ENCODE peak calls at places on chromosome 14, in ten cellular contexts. One of them, this sample, is unnamed. For H3K4me1, the result is how much of the 10 kb centered on the place peaks cover.

GRCh38 chr14:21084988-21085853 is 13.2 kb downstream of the ZNF219 start:
- DNase-seq in CD8-positive, alpha-beta T cell: no peak
- DNase-seq in OCI-LY7: no peak
- DNase-seq in IMR-90: peak
- DNase-seq in PC-3: peak
- DNase-seq in stomach: peak
- DNase-seq in heart left ventricle: peak
- DNase-seq in sigmoid colon: peak
- DNase-seq in right lobe of liver: peak
- DNase-seq in ovary: no peak
- DNase-seq in this sample: peak

GRCh38 chr14:35565896-35566464 is 32.0 kb downstream of the INSM2 start:
- DNase-seq in PC-3: no peak
- DNase-seq in stomach: no peak
- DNase-seq in right lobe of liver: no peak
- DNase-seq in ovary: no peak
- DNase-seq in IMR-90: no peak
- DNase-seq in OCI-LY7: no peak
- DNase-seq in sigmoid colon: no peak
- DNase-seq in CD8-positive, alpha-beta T cell: no peak
- DNase-seq in heart left ventricle: no peak
- DNase-seq in this sample: no peak

GRCh38 chr14:39396448-39396847 is 35.8 kb downstream of the FBXO33 start:
- DNase-seq in CD8-positive, alpha-beta T cell: no peak
- DNase-seq in OCI-LY7: no peak
- DNase-seq in stomach: no peak
- DNase-seq in sigmoid colon: no peak
- DNase-seq in ovary: no peak
- DNase-seq in PC-3: no peak
- DNase-seq in IMR-90: peak
- DNase-seq in right lobe of liver: no peak
- DNase-seq in heart left ventricle: no peak
- DNase-seq in this sample: no peak

GRCh38 chr14:58783801-58784511 is 146.2 kb downstream of the DACT1 start:
- DNase-seq in stomach: no peak
- DNase-seq in CD8-positive, alpha-beta T cell: no peak
- DNase-seq in PC-3: no peak
- DNase-seq in ovary: no peak
- DNase-seq in OCI-LY7: no peak
- DNase-seq in IMR-90: peak
- DNase-seq in sigmoid colon: no peak
- DNase-seq in right lobe of liver: no peak
- DNase-seq in heart left ventricle: no peak
- DNase-seq in this sample: no peak

GRCh38 chr14:77023001-77023996 is 5.2 kb downstream of the IRF2BPL start:
- DNase-seq in CD8-positive, alpha-beta T cell: no peak
- DNase-seq in ovary: peak
- DNase-seq in heart left ventricle: peak
- DNase-seq in PC-3: peak
- DNase-seq in sigmoid colon: peak
- DNase-seq in stomach: peak
- DNase-seq in right lobe of liver: peak
- DNase-seq in IMR-90: peak
- DNase-seq in OCI-LY7: no peak
- DNase-seq in this sample: no peak

GRCh38 chr14:54314365-54315134 is 82.3 kb upstream of the CDKN3 start:
- DNase-seq in IMR-90: no peak
- DNase-seq in OCI-LY7: no peak
- DNase-seq in heart left ventricle: no peak
- DNase-seq in ovary: no peak
- DNase-seq in CD8-positive, alpha-beta T cell: no peak
- DNase-seq in sigmoid colon: no peak
- DNase-seq in stomach: no peak
- DNase-seq in PC-3: no peak
- DNase-seq in right lobe of liver: no peak
- DNase-seq in this sample: no peak

GRCh38 chr14:24403294-24404013 is 4.7 kb downstream of the NYNRIN start:
- DNase-seq in OCI-LY7: no peak
- DNase-seq in right lobe of liver: no peak
- DNase-seq in heart left ventricle: peak
- DNase-seq in PC-3: peak
- DNase-seq in IMR-90: peak
- DNase-seq in CD8-positive, alpha-beta T cell: no peak
- DNase-seq in sigmoid colon: peak
- DNase-seq in stomach: peak
- DNase-seq in ovary: peak
- DNase-seq in this sample: peak

GRCh38 chr14:66254066-66254465 is 232.1 kb upstream of the CCDC196 start:
- DNase-seq in ovary: no peak
- DNase-seq in heart left ventricle: no peak
- DNase-seq in right lobe of liver: no peak
- DNase-seq in CD8-positive, alpha-beta T cell: no peak
- DNase-seq in OCI-LY7: no peak
- DNase-seq in sigmoid colon: no peak
- DNase-seq in stomach: no peak
- DNase-seq in PC-3: no peak
- DNase-seq in IMR-90: no peak
- DNase-seq in this sample: no peak

GRCh38 chr14:69712637-69713088 is 54.3 kb upstream of the SRSF5 start:
- DNase-seq in sigmoid colon: peak
- DNase-seq in right lobe of liver: peak
- DNase-seq in CD8-positive, alpha-beta T cell: no peak
- DNase-seq in OCI-LY7: no peak
- DNase-seq in IMR-90: no peak
- DNase-seq in heart left ventricle: peak
- DNase-seq in ovary: no peak
- DNase-seq in stomach: peak
- DNase-seq in PC-3: no peak
- DNase-seq in this sample: peak

GRCh38 chr14:69715725-69716482 is 51.0 kb upstream of the SRSF5 start:
- DNase-seq in stomach: peak
- DNase-seq in sigmoid colon: peak
- DNase-seq in IMR-90: peak
- DNase-seq in heart left ventricle: peak
- DNase-seq in PC-3: no peak
- DNase-seq in right lobe of liver: no peak
- DNase-seq in OCI-LY7: no peak
- DNase-seq in ovary: peak
- DNase-seq in CD8-positive, alpha-beta T cell: no peak
- DNase-seq in this sample: peak

GRCh38 chr14:69713127-69713800 is 53.7 kb upstream of the SRSF5 start:
- DNase-seq in OCI-LY7: no peak
- DNase-seq in ovary: no peak
- DNase-seq in heart left ventricle: no peak
- DNase-seq in sigmoid colon: no peak
- DNase-seq in stomach: peak
- DNase-seq in right lobe of liver: no peak
- DNase-seq in IMR-90: no peak
- DNase-seq in CD8-positive, alpha-beta T cell: no peak
- DNase-seq in PC-3: no peak
- DNase-seq in this sample: no peak

GRCh38 chr14:69712217-69712565 is 54.8 kb upstream of the SRSF5 start:
- DNase-seq in ovary: no peak
- DNase-seq in PC-3: no peak
- DNase-seq in CD8-positive, alpha-beta T cell: no peak
- DNase-seq in right lobe of liver: no peak
- DNase-seq in sigmoid colon: no peak
- DNase-seq in OCI-LY7: no peak
- DNase-seq in IMR-90: no peak
- DNase-seq in stomach: no peak
- DNase-seq in heart left ventricle: no peak
- DNase-seq in this sample: no peak

DNA sequence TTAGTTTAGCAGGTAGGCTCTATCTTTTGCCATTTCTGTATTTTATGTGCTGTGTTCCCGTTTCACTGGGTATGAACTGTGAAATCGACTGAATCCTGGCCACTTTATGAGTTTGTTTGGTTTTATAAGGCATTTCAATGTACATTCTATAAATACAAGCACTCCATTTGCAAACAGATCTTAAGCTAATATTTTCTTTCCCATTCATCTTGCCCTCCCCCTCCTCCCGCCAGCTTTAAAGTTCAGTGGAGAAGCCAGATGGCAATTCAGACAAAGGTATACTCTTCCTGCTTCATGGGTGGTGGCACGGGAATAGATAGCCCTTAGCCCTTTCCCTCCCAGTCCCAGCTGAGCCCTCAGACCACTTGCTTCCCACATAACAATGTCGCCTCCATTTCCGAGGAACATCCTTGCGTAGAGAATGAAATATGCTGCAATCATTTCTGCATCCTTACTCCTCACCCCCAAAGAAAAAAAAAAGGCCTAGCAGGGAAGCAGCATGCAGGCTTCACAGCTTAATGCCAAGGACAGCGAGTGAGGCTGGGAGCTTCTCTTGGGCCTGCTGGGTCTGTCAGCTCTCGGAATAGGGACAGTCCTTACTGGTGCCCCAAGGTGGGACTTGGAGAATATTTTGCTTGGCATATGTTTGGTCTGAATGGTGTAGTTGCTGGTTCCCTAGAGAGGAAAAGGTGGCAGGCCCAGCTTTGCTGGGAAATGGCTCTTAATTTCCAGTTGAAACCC is 52.8 kb upstream of the SRSF5 start:
- DNase-seq in right lobe of liver: no peak
- DNase-seq in IMR-90: no peak
- DNase-seq in PC-3: no peak
- DNase-seq in stomach: no peak
- DNase-seq in OCI-LY7: no peak
- DNase-seq in ovary: no peak
- DNase-seq in heart left ventricle: no peak
- DNase-seq in CD8-positive, alpha-beta T cell: no peak
- DNase-seq in sigmoid colon: no peak
- DNase-seq in this sample: no peak
- H3K4me1 ChIP-seq in right lobe of liver: under half
- H3K4me1 ChIP-seq in IMR-90: under half
- H3K4me1 ChIP-seq in PC-3: under half
- H3K4me1 ChIP-seq in stomach: half or more
- H3K4me1 ChIP-seq in OCI-LY7: under half
- H3K4me1 ChIP-seq in ovary: under half
- H3K4me1 ChIP-seq in heart left ventricle: half or more
- H3K4me1 ChIP-seq in CD8-positive, alpha-beta T cell: under half
- H3K4me1 ChIP-seq in sigmoid colon: under half
- H3K4me1 ChIP-seq in this sample: half or more

DNA sequence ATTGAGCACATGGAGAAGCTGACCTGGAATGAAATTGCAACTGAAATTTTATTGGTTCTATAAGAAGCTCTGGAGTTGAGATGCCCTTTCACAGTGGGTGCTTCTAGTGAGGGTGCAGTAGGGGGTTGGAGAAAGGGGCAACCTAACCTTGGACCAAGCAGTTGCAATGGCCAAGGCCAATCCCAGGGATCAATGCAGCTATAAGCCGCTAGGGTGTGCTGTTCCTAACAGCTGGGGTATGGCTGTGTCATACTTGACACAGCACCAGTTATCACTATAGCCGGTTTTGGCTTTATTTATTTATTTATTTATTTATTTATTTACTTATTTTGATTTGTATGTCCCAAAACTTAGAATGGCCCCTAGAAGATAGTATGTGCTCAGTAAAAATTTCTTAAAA is 505.9 kb downstream of the FLRT2 start:
- DNase-seq in OCI-LY7: peak
- DNase-seq in right lobe of liver: no peak
- DNase-seq in heart left ventricle: no peak
- DNase-seq in ovary: no peak
- DNase-seq in sigmoid colon: no peak
- DNase-seq in PC-3: peak
- DNase-seq in IMR-90: no peak
- DNase-seq in CD8-positive, alpha-beta T cell: no peak
- DNase-seq in stomach: no peak
- DNase-seq in this sample: no peak
- TF ChIP-seq CTCF in OCI-LY7: peak
- TF ChIP-seq CTCF in right lobe of liver: peak
- TF ChIP-seq CTCF in heart left ventricle: peak
- TF ChIP-seq CTCF in ovary: no peak
- TF ChIP-seq CTCF in sigmoid colon: no peak
- TF ChIP-seq CTCF in PC-3: peak
- TF ChIP-seq CTCF in IMR-90: peak
- TF ChIP-seq CTCF in CD8-positive, alpha-beta T cell: no peak
- TF ChIP-seq CTCF in stomach: no peak
- TF ChIP-seq CTCF in this sample: peak

DNA sequence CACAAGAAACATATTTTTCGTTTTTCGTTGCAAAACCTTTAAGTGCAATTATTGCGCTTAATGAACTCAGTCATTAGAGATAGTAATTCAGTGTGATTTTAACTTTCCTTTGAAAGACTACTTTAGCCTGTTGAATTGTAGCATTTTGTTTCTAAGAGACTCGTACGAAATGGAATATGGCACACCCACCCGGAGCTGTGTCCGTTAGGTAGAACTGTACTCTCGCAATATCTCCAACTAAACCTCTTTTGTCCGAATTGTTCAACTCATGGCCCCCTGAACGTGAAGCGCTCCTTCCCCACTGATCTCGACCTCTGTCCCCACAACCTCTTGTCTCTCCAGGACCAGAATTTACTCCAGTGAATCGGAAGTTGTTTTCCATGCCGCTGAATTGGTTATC is 793 bp downstream of the PCNX4 start:
- DNase-seq in heart left ventricle: no peak
- DNase-seq in right lobe of liver: no peak
- DNase-seq in IMR-90: peak
- DNase-seq in stomach: no peak
- DNase-seq in CD8-positive, alpha-beta T cell: no peak
- DNase-seq in ovary: no peak
- DNase-seq in sigmoid colon: no peak
- DNase-seq in OCI-LY7: peak
- DNase-seq in PC-3: peak
- DNase-seq in this sample: no peak
- H3K4me1 ChIP-seq in heart left ventricle: under half
- H3K4me1 ChIP-seq in right lobe of liver: under half
- H3K4me1 ChIP-seq in IMR-90: under half
- H3K4me1 ChIP-seq in stomach: under half
- H3K4me1 ChIP-seq in CD8-positive, alpha-beta T cell: under half
- H3K4me1 ChIP-seq in ovary: under half
- H3K4me1 ChIP-seq in sigmoid colon: under half
- H3K4me1 ChIP-seq in OCI-LY7: under half
- H3K4me1 ChIP-seq in PC-3: under half
- H3K4me1 ChIP-seq in this sample: under half

GRCh38 chr14:98204139-98204538 is 1067.9 kb downstream of the BCL11B start:
- DNase-seq in OCI-LY7: no peak
- DNase-seq in ovary: no peak
- DNase-seq in heart left ventricle: no peak
- DNase-seq in IMR-90: no peak
- DNase-seq in CD8-positive, alpha-beta T cell: no peak
- DNase-seq in sigmoid colon: no peak
- DNase-seq in PC-3: no peak
- DNase-seq in right lobe of liver: no peak
- DNase-seq in stomach: no peak
- DNase-seq in this sample: no peak

GRCh38 chr14:98207466-98207865 is 1064.5 kb downstream of the BCL11B start:
- DNase-seq in PC-3: no peak
- DNase-seq in heart left ventricle: no peak
- DNase-seq in OCI-LY7: no peak
- DNase-seq in CD8-positive, alpha-beta T cell: no peak
- DNase-seq in ovary: no peak
- DNase-seq in stomach: no peak
- DNase-seq in right lobe of liver: no peak
- DNase-seq in IMR-90: no peak
- DNase-seq in sigmoid colon: no peak
- DNase-seq in this sample: no peak

GRCh38 chr14:98208074-98208675 is 1063.8 kb downstream of the BCL11B start:
- DNase-seq in OCI-LY7: no peak
- DNase-seq in CD8-positive, alpha-beta T cell: no peak
- DNase-seq in PC-3: no peak
- DNase-seq in stomach: no peak
- DNase-seq in sigmoid colon: no peak
- DNase-seq in right lobe of liver: no peak
- DNase-seq in IMR-90: no peak
- DNase-seq in heart left ventricle: no peak
- DNase-seq in ovary: no peak
- DNase-seq in this sample: no peak

GRCh38 chr14:98210045-98210678 is 1061.8 kb downstream of the BCL11B start:
- DNase-seq in IMR-90: no peak
- DNase-seq in heart left ventricle: no peak
- DNase-seq in PC-3: no peak
- DNase-seq in CD8-positive, alpha-beta T cell: peak
- DNase-seq in ovary: no peak
- DNase-seq in right lobe of liver: no peak
- DNase-seq in OCI-LY7: no peak
- DNase-seq in sigmoid colon: no peak
- DNase-seq in stomach: no peak
- DNase-seq in this sample: no peak

GRCh38 chr14:98208943-98209342 is 1063.1 kb downstream of the BCL11B start:
- DNase-seq in CD8-positive, alpha-beta T cell: no peak
- DNase-seq in stomach: no peak
- DNase-seq in ovary: no peak
- DNase-seq in right lobe of liver: no peak
- DNase-seq in IMR-90: no peak
- DNase-seq in sigmoid colon: no peak
- DNase-seq in OCI-LY7: no peak
- DNase-seq in PC-3: no peak
- DNase-seq in heart left ventricle: no peak
- DNase-seq in this sample: no peak
- TF ChIP-seq CTCF in CD8-positive, alpha-beta T cell: no peak
- TF ChIP-seq CTCF in stomach: no peak
- TF ChIP-seq CTCF in ovary: no peak
- TF ChIP-seq CTCF in right lobe of liver: no peak
- TF ChIP-seq CTCF in IMR-90: no peak
- TF ChIP-seq CTCF in sigmoid colon: no peak
- TF ChIP-seq CTCF in OCI-LY7: no peak
- TF ChIP-seq CTCF in PC-3: no peak
- TF ChIP-seq CTCF in heart left ventricle: no peak
- TF ChIP-seq CTCF in this sample: no peak

This sample was measured in heart right ventricle.